ENCODE peak calls at places on chromosomes 12 and 14, in eight cellular contexts. N is activated T-cell treated with anti-CD3 and anti-CD28 coated beads, Interleukin-2, amount 50 U/mL, for 1 hour; T is HTR-8/SVneo; S is dermis microvascular lymphatic vessel endothelial cell; V is cardiac fibroblast; R is AG08395; F is activated T-helper 9 cell treated with anti-CD3 and anti-CD28 coated beads, Interleukin-2, amount 50 U/mL, for 16 hours; K is activated CD4-positive, alpha-beta T cell treated with anti-CD3 and anti-CD28 coated beads, Interleukin-2, amount 10 ng/mL, durations not matched to agents 7 days and 5 days. X is an unnamed sample.

GRCh38 chr12:31850268-31850667 is 108.9 kb upstream of the RESF1 start:
- DNase-seq in V (no peak), K (no peak), N (no peak), T (no peak), R (no peak), S (no peak), F (no peak), X (no peak)

GRCh38 chr12:31928246-31929139 is 30.7 kb upstream of the RESF1 start:
- DNase-seq in V (no peak), S (no peak), N (peak; percentile 29), R (no peak), K (peak; percentile 31), T (no peak), F (no peak), X (no peak)

GRCh38 chr14:102095231-102095870 is 8.5 kb upstream of the HSP90AA1 start:
- DNase-seq in N (no peak), V (peak; percentile 39), K (no peak), S (no peak), R (no peak), F (no peak), T (no peak), X (no peak)

GRCh38 chr14:95240859-95241813 is 78.6 kb downstream of the CLMN start:
- DNase-seq in N (no peak), S (no peak), T (no peak), F (no peak), R (peak; percentile 37), K (no peak), V (no peak), X (no peak)

GRCh38 chr12:6961695-6962284 is 8.7 kb downstream of the PHB2 start:
- DNase-seq in T (peak; percentile 67), S (no peak), K (no peak), V (peak; percentile 80), F (peak; percentile 48), R (peak; percentile 74), N (no peak), X (peak; percentile 59)

GRCh38 chr12:120970310-120970709 is 8.0 kb upstream of the HNF1A start:
- DNase-seq in T (no peak), R (no peak), N (no peak), V (no peak), F (no peak), S (peak; percentile 4), K (no peak), X (no peak)

GRCh38 chr14:100363053-100363452 is 39.9 kb downstream of the SLC25A47 start:
- DNase-seq in K (no peak), F (no peak), N (no peak), S (no peak), V (no peak), R (no peak), T (no peak), X (no peak)

GRCh38 chr12:20985399-20985798 is 145.6 kb upstream of the SLCO1B1 start:
- DNase-seq in V (no peak), S (no peak), N (no peak), K (no peak), F (no peak), T (no peak), R (no peak), X (no peak)

GRCh38 chr12:47272412-47273190 is 192.8 kb upstream of the AMIGO2 start:
- DNase-seq in V (peak; percentile 60), T (no peak), N (no peak), K (no peak), S (no peak), R (no peak), F (no peak), X (no peak)

GRCh38 chr12:84596276-84596675 is 316.3 kb downstream of the SLC6A15 start:
- DNase-seq in T (no peak), V (no peak), R (no peak), K (no peak), N (no peak), S (no peak), F (no peak), X (no peak)

GRCh38 chr14:103623883-103624482 is 5.0 kb upstream of the KLC1 start:
- DNase-seq in S (no peak), K (no peak), N (no peak), V (peak; percentile 40), F (no peak), T (no peak), R (no peak), X (no peak)

GRCh38 chr12:22480016-22480415 is 64.3 kb downstream of the C2CD5 start:
- DNase-seq in T (no peak), S (no peak), R (no peak), N (no peak), K (no peak), F (no peak), V (no peak), X (no peak)

GRCh38 chr12:132150780-132151144 is 6.5 kb downstream of the NOC4L start:
- DNase-seq in R (no peak), T (no peak), S (no peak), V (no peak), K (no peak), F (no peak), N (no peak), X (no peak)

GRCh38 chr14:101065246-101065645 is 161.7 kb upstream of the RTL1 start:
- DNase-seq in F (no peak), R (no peak), K (no peak), T (no peak), S (no peak), N (no peak), V (no peak), X (no peak)

GRCh38 chr12:14256555-14257169 is 108.8 kb upstream of the ATF7IP start:
- DNase-seq in T (no peak), R (peak; percentile 64), K (peak; percentile 80), N (peak; percentile 69), V (peak; percentile 95), F (peak; percentile 60), S (peak; percentile 79), X (no peak)

GRCh38 chr12:133106253-133106652 is 23.8 kb downstream of the ZNF891 start:
- DNase-seq in N (no peak), V (peak; percentile 36), K (no peak), F (no peak), S (no peak), T (no peak), R (no peak), X (no peak)

GRCh38 chr12:68733661-68734071 is 12.3 kb upstream of the SLC35E3 start:
- DNase-seq in V (peak; percentile 84), S (no peak), N (no peak), K (no peak), T (no peak), F (no peak), R (peak; percentile 2), X (no peak)

GRCh38 chr14:31937730-31938346 is 139.3 kb upstream of the ARHGAP5 start:
- DNase-seq in V (peak; percentile 91), T (peak; percentile 79), N (peak; percentile 40), F (peak; percentile 56), K (peak; percentile 60), R (peak; percentile 85), S (peak; percentile 81), X (no peak)

GRCh38 chr12:113867258-113867657 is 98.9 kb downstream of the RBM19 start:
- DNase-seq in K (no peak), F (no peak), R (peak; percentile 45), S (no peak), V (peak; percentile 28), N (no peak), T (no peak), X (no peak)

GRCh38 chr12:31715283-31715825 is 13.5 kb downstream of the AMN1 start:
- DNase-seq in R (no peak), N (no peak), F (no peak), V (peak; percentile 85), K (no peak), T (no peak), S (no peak), X (no peak)

GRCh38 chr14:94936411-94936892 is 166.5 kb upstream of the GSC start:
- DNase-seq in N (no peak), K (no peak), S (no peak), R (peak; percentile 83), T (no peak), F (no peak), V (peak; percentile 12), X (no peak)